ENCODE peak calls at places on chromosome 9, in four cellular contexts. H, A, J and I are unnamed samples.

GRCh38 chr9:121765021-121765950 is 113.9 kb downstream of the DAB2IP start:
- DNase-seq in H (no peak), A (no peak), J (peak), I (no peak)

GRCh38 chr9:134046894-134047681 is 20.7 kb downstream of the BRD3 start:
- DNase-seq in H (no peak), A (no peak), J (no peak), I (no peak)

GRCh38 chr9:36316629-36317317 is 58.5 kb upstream of the GNE start:
- DNase-seq in H (no peak), A (no peak), J (no peak), I (no peak)

GRCh38 chr9:108677776-108678175 is 178.0 kb downstream of the ACTL7B start:
- DNase-seq in H (no peak), A (no peak), J (no peak), I (no peak)

GRCh38 chr9:99962685-99963261 is 56.3 kb downstream of the STX17 start:
- DNase-seq in H (no peak), A (no peak), J (peak), I (no peak)

GRCh38 chr9:111945216-111945615 is 48.6 kb downstream of the UGCG start:
- DNase-seq in H (peak), A (no peak), J (peak), I (no peak)

GRCh38 chr9:109466623-109467590 is 31.2 kb downstream of the PTPN3 start:
- DNase-seq in H (no peak), A (peak), J (no peak), I (no peak)

GRCh38 chr9:131476777-131477345 is 25.9 kb upstream of the POMT1 start:
- DNase-seq in H (no peak), A (no peak), J (no peak), I (no peak)

GRCh38 chr9:113393281-113393680 is 7.8 kb downstream of the ALAD start:
- DNase-seq in H (no peak), A (no peak), J (no peak), I (no peak)

GRCh38 chr9:120152295-120152694 is 427.7 kb downstream of the CDK5RAP2 start:
- DNase-seq in H (no peak), A (no peak), J (no peak), I (peak)

GRCh38 chr9:128341435-128341849 is 1.1 kb downstream of the SLC27A4 start:
- DNase-seq in H (peak), A (peak), J (peak), I (peak)

GRCh38 chr9:114995681-114996221 is 65.4 kb upstream of the TNFSF8 start:
- DNase-seq in H (no peak), A (peak), J (no peak), I (no peak)

GRCh38 chr9:134585746-134586706 is 55.6 kb upstream of the COL5A1 start:
- DNase-seq in H (no peak), A (peak), J (peak), I (no peak)

GRCh38 chr9:34227445-34227844 is 48.6 kb downstream of the UBAP1 start:
- DNase-seq in H (no peak), A (no peak), J (peak), I (no peak)